ENCODE peak calls at places on chromosomes 1 and 21, in six cellular contexts. W is sigmoid colon; A is uterus; D is fibroblast of the aortic adventitia; L is GM10248; C is activated CD8-positive, alpha-beta T cell treated with anti-CD3 and anti-CD28 coated beads for 36 hours. S is an unnamed sample.

GRCh38 chr21:46549650-46550049 is 55.2 kb downstream of the S100B start:
- DNase-seq in L (no peak), W (peak), D (no peak), A (no peak), C (no peak), S (no peak)

GRCh38 chr1:165397945-165398344 is 41.4 kb upstream of the LMX1A start:
- DNase-seq in W (no peak), L (no peak), D (peak), A (no peak), C (peak), S (no peak)

GRCh38 chr1:160781914-160782689 is 13.9 kb upstream of the LY9 start:
- DNase-seq in C (peak), L (peak), A (no peak), W (no peak), D (no peak), S (peak)

GRCh38 chr1:20073247-20073646 is 3.3 kb downstream of the PLA2G5 start:
- DNase-seq in A (no peak), W (peak), C (no peak), D (peak), L (no peak), S (peak)

GRCh38 chr1:51565009-51565408 is 45.9 kb upstream of the EPS15 start:
- DNase-seq in D (no peak), L (no peak), C (no peak), A (no peak), W (no peak), S (no peak)

GRCh38 chr1:207077470-207078377 is 10.9 kb upstream of the C4BPB start:
- DNase-seq in W (peak), L (peak), A (peak), D (peak), C (peak), S (peak)

GRCh38 chr1:244642526-244642925 is 10.4 kb upstream of the DESI2 start:
- DNase-seq in D (no peak), A (no peak), L (no peak), C (no peak), W (no peak), S (no peak)

GRCh38 chr1:52028328-52028727 is 5.3 kb downstream of the KTI12 start:
- DNase-seq in L (no peak), D (no peak), C (no peak), W (no peak), A (no peak), S (no peak)

GRCh38 chr1:228464487-228464983 is 22.6 kb upstream of the RNF187 start:
- DNase-seq in C (peak), D (peak), L (peak), A (peak), W (peak), S (peak)

GRCh38 chr1:15027515-15027948 is 126.0 kb upstream of the TMEM51 start:
- DNase-seq in A (peak), D (peak), L (peak), C (peak), W (peak), S (peak)

GRCh38 chr1:192859808-192860207 is 51.0 kb downstream of the RGS2 start:
- DNase-seq in A (no peak), D (no peak), L (no peak), C (no peak), W (no peak), S (no peak)

GRCh38 chr1:235892080-235892670 is 25.5 kb upstream of the LYST start:
- DNase-seq in D (no peak), A (no peak), L (peak), C (peak), W (no peak), S (no peak)

GRCh38 chr1:211975152-211975941 is 60.0 kb downstream of the INTS7 start:
- DNase-seq in A (no peak), C (no peak), W (no peak), D (peak), L (no peak), S (no peak)

GRCh38 chr1:63917571-63918394 is 144.0 kb downstream of the ROR1 start:
- DNase-seq in W (no peak), D (no peak), A (no peak), C (peak), L (no peak), S (peak)

GRCh38 chr1:183243190-183244065 is 57.4 kb downstream of the LAMC2 start:
- DNase-seq in D (peak), A (peak), L (no peak), C (no peak), W (peak), S (no peak)

GRCh38 chr1:109479901-109480300 is 3.8 kb upstream of the ATXN7L2 start:
- DNase-seq in A (no peak), C (no peak), D (no peak), L (no peak), W (no peak), S (no peak)

GRCh38 chr1:70427976-70428375 is 16.9 kb downstream of the CTH start:
- DNase-seq in W (no peak), C (no peak), D (no peak), A (no peak), L (no peak), S (no peak)

GRCh38 chr1:219788091-219788490 is 140.3 kb downstream of the SLC30A10 start:
- DNase-seq in C (no peak), D (no peak), A (no peak), W (no peak), L (no peak), S (no peak)

GRCh38 chr1:9233241-9233941 is 1.2 kb upstream of the H6PD start:
- DNase-seq in A (peak), L (no peak), W (peak), D (peak), C (no peak), S (no peak)

GRCh38 chr21:33797565-33797964 is 118.0 kb downstream of the ATP5PO start:
- DNase-seq in C (no peak), A (no peak), W (no peak), D (no peak), L (no peak), S (no peak)

GRCh38 chr1:45012639-45013278 is 705 bp downstream of the UROD start:
- DNase-seq in L (peak), C (peak), A (peak), W (peak), D (peak), S (no peak)

GRCh38 chr1:226677121-226678020 is 61.7 kb downstream of the ITPKB start:
- DNase-seq in D (peak), C (peak), W (peak), L (no peak), A (peak), S (peak)

GRCh38 chr1:172723251-172723650 is 64.3 kb downstream of the FASLG start:
- DNase-seq in D (peak), A (no peak), C (no peak), W (no peak), L (no peak), S (no peak)

GRCh38 chr1:25922633-25923567 is 16.7 kb upstream of the STMN1 start:
- DNase-seq in A (peak), D (no peak), C (peak), L (peak), W (peak), S (no peak)

GRCh38 chr1:19505694-19506457 is 20.5 kb upstream of the CAPZB start:
- DNase-seq in W (no peak), D (no peak), C (no peak), A (peak), L (peak), S (peak)

S was measured in OCI-LY7.